ENCODE peak calls at places on chromosomes 13 and 19, in seven cellular contexts. One of them, this sample, is unnamed.

GRCh38 chr13:23378009-23378632 is 55.4 kb downstream of the SACS start:
- DNase-seq in H9: no peak
- DNase-seq in IMR-90: peak
- DNase-seq in mesendoderm: peak
- DNase-seq in neuronal stem cell: no peak
- DNase-seq in H1: no peak
- DNase-seq in mesenchymal stem cell: peak
- DNase-seq in this sample: peak

GRCh38 chr19:30170081-30170480 is 202.1 kb upstream of the ZNF536 start:
- DNase-seq in H9: no peak
- DNase-seq in IMR-90: no peak
- DNase-seq in mesendoderm: no peak
- DNase-seq in neuronal stem cell: no peak
- DNase-seq in H1: no peak
- DNase-seq in mesenchymal stem cell: no peak
- DNase-seq in this sample: no peak

GRCh38 chr19:58492265-58492664 is 16.1 kb downstream of the ZNF446 start:
- DNase-seq in H9: no peak
- DNase-seq in IMR-90: no peak
- DNase-seq in mesendoderm: no peak
- DNase-seq in neuronal stem cell: no peak
- DNase-seq in H1: no peak
- DNase-seq in mesenchymal stem cell: no peak
- DNase-seq in this sample: peak

GRCh38 chr13:51534075-51534817 is 50.0 kb upstream of the WDFY2 start:
- DNase-seq in H9: no peak
- DNase-seq in IMR-90: no peak
- DNase-seq in mesendoderm: no peak
- DNase-seq in neuronal stem cell: no peak
- DNase-seq in H1: no peak
- DNase-seq in mesenchymal stem cell: no peak
- DNase-seq in this sample: no peak

GRCh38 chr13:97433727-97434416 is at the start of gene RAP2A:
- DNase-seq in H9: peak
- DNase-seq in IMR-90: peak
- DNase-seq in mesendoderm: peak
- DNase-seq in neuronal stem cell: peak
- DNase-seq in H1: peak
- DNase-seq in mesenchymal stem cell: peak
- DNase-seq in this sample: peak

GRCh38 chr13:26980099-26981031 is 191.2 kb downstream of the USP12 start:
- DNase-seq in H9: no peak
- DNase-seq in IMR-90: no peak
- DNase-seq in mesendoderm: no peak
- DNase-seq in neuronal stem cell: no peak
- DNase-seq in H1: no peak
- DNase-seq in mesenchymal stem cell: no peak
- DNase-seq in this sample: no peak

GRCh38 chr19:16821081-16821480 is 8.1 kb upstream of the SIN3B start:
- DNase-seq in H9: no peak
- DNase-seq in IMR-90: no peak
- DNase-seq in mesendoderm: peak
- DNase-seq in neuronal stem cell: no peak
- DNase-seq in H1: no peak
- DNase-seq in mesenchymal stem cell: no peak
- DNase-seq in this sample: peak

GRCh38 chr19:16144216-16144581 is 714 bp downstream of the HSH2D start:
- DNase-seq in H9: no peak
- DNase-seq in IMR-90: no peak
- DNase-seq in mesendoderm: no peak
- DNase-seq in neuronal stem cell: no peak
- DNase-seq in H1: no peak
- DNase-seq in mesenchymal stem cell: no peak
- DNase-seq in this sample: no peak

GRCh38 chr13:69474286-69474685 is 633.3 kb upstream of the ATXN8OS start:
- DNase-seq in H9: no peak
- DNase-seq in IMR-90: no peak
- DNase-seq in mesendoderm: no peak
- DNase-seq in neuronal stem cell: no peak
- DNase-seq in H1: no peak
- DNase-seq in mesenchymal stem cell: no peak
- DNase-seq in this sample: peak

GRCh38 chr19:29745253-29745652 is 30.2 kb upstream of the C19orf12 start:
- DNase-seq in H9: peak
- DNase-seq in IMR-90: no peak
- DNase-seq in mesendoderm: peak
- DNase-seq in neuronal stem cell: no peak
- DNase-seq in H1: peak
- DNase-seq in mesenchymal stem cell: no peak
- DNase-seq in this sample: no peak

GRCh38 chr13:80251403-80251802 is 89.5 kb downstream of the SPRY2 start:
- DNase-seq in H9: no peak
- DNase-seq in IMR-90: peak
- DNase-seq in mesendoderm: no peak
- DNase-seq in neuronal stem cell: no peak
- DNase-seq in H1: no peak
- DNase-seq in mesenchymal stem cell: peak
- DNase-seq in this sample: no peak

GRCh38 chr13:77213644-77214043 is 113.2 kb downstream of the MYCBP2 start:
- DNase-seq in H9: no peak
- DNase-seq in IMR-90: peak
- DNase-seq in mesendoderm: no peak
- DNase-seq in neuronal stem cell: no peak
- DNase-seq in H1: no peak
- DNase-seq in mesenchymal stem cell: peak
- DNase-seq in this sample: peak

GRCh38 chr19:16820056-16820455 is 9.1 kb upstream of the SIN3B start:
- DNase-seq in H9: no peak
- DNase-seq in IMR-90: no peak
- DNase-seq in mesendoderm: no peak
- DNase-seq in neuronal stem cell: no peak
- DNase-seq in H1: no peak
- DNase-seq in mesenchymal stem cell: no peak
- DNase-seq in this sample: peak

GRCh38 chr19:604355-604754 is 14.7 kb downstream of the HCN2 start:
- DNase-seq in H9: peak
- DNase-seq in IMR-90: no peak
- DNase-seq in mesendoderm: peak
- DNase-seq in neuronal stem cell: no peak
- DNase-seq in H1: no peak
- DNase-seq in mesenchymal stem cell: no peak
- DNase-seq in this sample: no peak

GRCh38 chr19:46218160-46218559 is 11.4 kb upstream of the IGFL1 start:
- DNase-seq in H9: peak
- DNase-seq in IMR-90: peak
- DNase-seq in mesendoderm: peak
- DNase-seq in neuronal stem cell: peak
- DNase-seq in H1: peak
- DNase-seq in mesenchymal stem cell: peak
- DNase-seq in this sample: peak

GRCh38 chr19:13873776-13874515 is 3.0 kb upstream of the NANOS3 start:
- DNase-seq in H9: no peak
- DNase-seq in IMR-90: no peak
- DNase-seq in mesendoderm: peak
- DNase-seq in neuronal stem cell: no peak
- DNase-seq in H1: no peak
- DNase-seq in mesenchymal stem cell: no peak
- DNase-seq in this sample: peak

GRCh38 chr19:8609210-8610040 is 1.1 kb downstream of the ADAMTS10 start:
- DNase-seq in H9: peak
- DNase-seq in IMR-90: peak
- DNase-seq in mesendoderm: peak
- DNase-seq in neuronal stem cell: peak
- DNase-seq in H1: peak
- DNase-seq in mesenchymal stem cell: peak
- DNase-seq in this sample: no peak

GRCh38 chr19:13018037-13018914 is 23.0 kb downstream of the NFIX start:
- DNase-seq in H9: peak
- DNase-seq in IMR-90: peak
- DNase-seq in mesendoderm: peak
- DNase-seq in neuronal stem cell: no peak
- DNase-seq in H1: no peak
- DNase-seq in mesenchymal stem cell: no peak
- DNase-seq in this sample: no peak

GRCh38 chr19:16025108-16026101 is 50.9 kb upstream of the TPM4 start:
- DNase-seq in H9: peak
- DNase-seq in IMR-90: peak
- DNase-seq in mesendoderm: peak
- DNase-seq in neuronal stem cell: no peak
- DNase-seq in H1: no peak
- DNase-seq in mesenchymal stem cell: peak
- DNase-seq in this sample: peak

GRCh38 chr19:44582581-44583265 is 30.6 kb upstream of the IGSF23 start:
- DNase-seq in H9: peak
- DNase-seq in IMR-90: no peak
- DNase-seq in mesendoderm: peak
- DNase-seq in neuronal stem cell: no peak
- DNase-seq in H1: peak
- DNase-seq in mesenchymal stem cell: no peak
- DNase-seq in this sample: peak

GRCh38 chr13:48746816-48747215 is 93.1 kb downstream of the CYSLTR2 start:
- DNase-seq in H9: no peak
- DNase-seq in IMR-90: no peak
- DNase-seq in mesendoderm: no peak
- DNase-seq in neuronal stem cell: no peak
- DNase-seq in H1: no peak
- DNase-seq in mesenchymal stem cell: no peak
- DNase-seq in this sample: no peak

GRCh38 chr13:48750588-48751383 is 97.1 kb downstream of the CYSLTR2 start:
- DNase-seq in H9: no peak
- DNase-seq in IMR-90: no peak
- DNase-seq in mesendoderm: no peak
- DNase-seq in neuronal stem cell: no peak
- DNase-seq in H1: no peak
- DNase-seq in mesenchymal stem cell: peak
- DNase-seq in this sample: no peak

GRCh38 chr13:48748681-48749080 is 95.0 kb downstream of the CYSLTR2 start:
- DNase-seq in H9: no peak
- DNase-seq in IMR-90: peak
- DNase-seq in mesendoderm: no peak
- DNase-seq in neuronal stem cell: no peak
- DNase-seq in H1: no peak
- DNase-seq in mesenchymal stem cell: peak
- DNase-seq in this sample: no peak

GRCh38 chr13:48749699-48750473 is 96.2 kb downstream of the CYSLTR2 start:
- DNase-seq in H9: peak
- DNase-seq in IMR-90: peak
- DNase-seq in mesendoderm: peak
- DNase-seq in neuronal stem cell: peak
- DNase-seq in H1: peak
- DNase-seq in mesenchymal stem cell: peak
- DNase-seq in this sample: peak

GRCh38 chr13:48749144-48749543 is 95.4 kb downstream of the CYSLTR2 start:
- DNase-seq in H9: no peak
- DNase-seq in IMR-90: peak
- DNase-seq in mesendoderm: no peak
- DNase-seq in neuronal stem cell: no peak
- DNase-seq in H1: no peak
- DNase-seq in mesenchymal stem cell: peak
- DNase-seq in this sample: no peak
- H3K18ac ChIP-seq in H9: no peak
- H3K18ac ChIP-seq in IMR-90: no peak
- H3K18ac ChIP-seq in mesendoderm: no peak
- H3K18ac ChIP-seq in neuronal stem cell: no peak
- H3K18ac ChIP-seq in H1: no peak
- H3K18ac ChIP-seq in mesenchymal stem cell: no peak
- H3K18ac ChIP-seq in this sample: no peak

DNA sequence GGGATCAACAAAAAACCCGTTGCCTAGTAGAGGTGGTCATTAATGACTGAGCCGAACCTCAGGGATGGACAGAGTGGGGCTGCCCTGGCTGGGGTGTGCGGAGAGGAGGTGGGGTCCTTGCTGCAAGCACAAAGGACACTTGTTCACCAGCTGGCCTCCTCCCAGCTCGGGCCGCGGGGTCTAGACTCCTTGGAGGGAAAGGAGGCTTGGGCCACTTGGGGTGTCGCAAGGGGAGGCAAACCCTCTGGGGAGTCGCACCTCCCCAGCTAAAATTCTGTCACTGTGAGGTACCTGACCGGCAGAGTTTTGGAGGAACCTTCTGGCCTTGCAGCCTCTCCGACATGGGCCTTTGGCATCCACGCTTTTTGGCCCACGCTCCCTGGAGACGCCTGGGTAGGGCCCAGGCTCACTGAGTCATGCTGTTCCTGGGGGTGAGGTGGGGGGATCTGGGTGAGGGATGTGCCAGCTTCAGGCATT is 8.2 kb downstream of the KLHL26 start:
- DNase-seq in H9: no peak
- DNase-seq in IMR-90: no peak
- DNase-seq in mesendoderm: no peak
- DNase-seq in neuronal stem cell: no peak
- DNase-seq in H1: no peak
- DNase-seq in mesenchymal stem cell: no peak
- DNase-seq in this sample: no peak
- H3K18ac ChIP-seq in H9: no peak
- H3K18ac ChIP-seq in IMR-90: no peak
- H3K18ac ChIP-seq in mesendoderm: no peak
- H3K18ac ChIP-seq in neuronal stem cell: peak
- H3K18ac ChIP-seq in H1: no peak
- H3K18ac ChIP-seq in mesenchymal stem cell: no peak
- H3K18ac ChIP-seq in this sample: no peak

DNA sequence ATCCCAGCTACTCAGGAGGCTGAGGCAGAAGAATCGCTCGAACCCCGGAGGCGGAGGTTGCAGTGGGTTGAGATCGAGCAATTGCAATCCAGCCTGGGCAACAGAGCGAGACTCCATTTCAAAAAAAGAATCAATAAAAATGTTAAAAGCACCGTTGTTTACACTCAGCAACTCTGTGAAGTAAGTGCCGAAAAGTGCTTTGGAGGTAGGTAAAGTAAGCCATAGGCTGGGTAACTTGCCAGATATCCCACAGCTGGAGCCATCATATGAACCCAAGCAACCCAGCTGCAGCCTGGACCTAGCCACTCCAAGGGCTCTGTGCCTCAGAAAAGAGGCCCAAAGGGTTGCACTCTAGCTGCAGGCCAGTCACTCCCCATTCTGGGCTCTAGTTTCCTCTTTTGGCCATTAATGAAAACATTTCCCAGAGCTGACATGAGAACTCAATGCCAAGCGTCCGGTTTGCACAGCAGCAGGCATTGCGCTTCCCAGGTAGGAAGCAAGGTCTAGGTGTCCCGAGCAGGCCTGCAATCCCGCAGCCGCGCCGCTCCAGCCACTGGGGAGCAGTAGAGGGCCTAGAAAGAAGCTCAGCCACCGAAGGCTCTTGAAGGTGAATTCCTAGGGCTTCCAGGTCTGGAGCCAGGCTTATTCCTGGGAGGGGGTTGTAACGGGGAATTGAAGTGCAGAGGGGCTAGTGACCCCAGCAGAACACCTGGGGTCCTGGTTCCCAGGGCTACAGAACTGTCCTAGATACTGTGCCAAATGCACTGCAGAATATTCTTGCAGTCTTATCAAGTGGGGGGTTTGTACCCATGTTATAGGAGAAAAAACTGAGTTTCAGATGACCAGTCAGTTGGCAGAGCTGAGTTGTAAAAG is 4.1 kb upstream of the CD79A start:
- DNase-seq in H9: peak
- DNase-seq in IMR-90: peak
- DNase-seq in mesendoderm: peak
- DNase-seq in neuronal stem cell: no peak
- DNase-seq in H1: peak
- DNase-seq in mesenchymal stem cell: peak
- DNase-seq in this sample: peak
- H3K18ac ChIP-seq in H9: no peak
- H3K18ac ChIP-seq in IMR-90: no peak
- H3K18ac ChIP-seq in mesendoderm: no peak
- H3K18ac ChIP-seq in neuronal stem cell: peak
- H3K18ac ChIP-seq in H1: no peak
- H3K18ac ChIP-seq in mesenchymal stem cell: no peak
- H3K18ac ChIP-seq in this sample: no peak

GRCh38 chr19:3949294-3949693 is 16.4 kb downstream of the NMRK2 start:
- DNase-seq in H9: no peak
- DNase-seq in IMR-90: no peak
- DNase-seq in mesendoderm: no peak
- DNase-seq in neuronal stem cell: no peak
- DNase-seq in H1: no peak
- DNase-seq in mesenchymal stem cell: no peak
- DNase-seq in this sample: no peak
- H3K18ac ChIP-seq in H9: no peak
- H3K18ac ChIP-seq in IMR-90: no peak
- H3K18ac ChIP-seq in mesendoderm: no peak
- H3K18ac ChIP-seq in neuronal stem cell: no peak
- H3K18ac ChIP-seq in H1: no peak
- H3K18ac ChIP-seq in mesenchymal stem cell: no peak
- H3K18ac ChIP-seq in this sample: no peak